ENCODE peak calls at places on chromosomes 4 and X, in eight cellular contexts. N is stomach, W is foreskin fibroblast, F is neural crest cell, G is AG09309, M is HFF-Myc, J is BJ, E is GM10248. S is an unnamed sample.

GRCh38 chr4:143360838-143361237 is 24.2 kb downstream of the GAB1 start:
- DNase-seq in N (no peak), W (no peak), F (no peak), G (no peak), M (no peak), J (no peak), E (no peak), S (no peak)

GRCh38 chr4:139654516-139654915 is 11.1 kb upstream of the MGST2 start:
- DNase-seq in N (no peak), W (no peak), F (no peak), G (no peak), M (no peak), J (no peak), E (no peak), S (no peak)

GRCh38 chr4:98929341-98930267 is 671 bp upstream of the EIF4E start:
- DNase-seq in N (peak), W (peak), F (no peak), G (peak), M (peak), J (peak), E (peak), S (peak)

GRCh38 chr4:160026720-160027119 is 923.8 kb downstream of the RAPGEF2 start:
- DNase-seq in N (no peak), W (no peak), F (no peak), G (no peak), M (no peak), J (no peak), E (no peak), S (no peak)

GRCh38 chr4:100895572-100896197 is 377.9 kb upstream of the EMCN start:
- DNase-seq in N (no peak), W (no peak), F (no peak), G (no peak), M (no peak), J (no peak), E (peak), S (peak)

GRCh38 chr4:123744664-123745290 is 348.2 kb downstream of the SPRY1 start:
- DNase-seq in N (no peak), W (no peak), F (no peak), G (no peak), M (no peak), J (no peak), E (no peak), S (no peak)

GRCh38 chrX:100648601-100649417 is 4.8 kb downstream of the SRPX2 start:
- DNase-seq in N (no peak), W (peak), F (no peak), G (no peak), M (peak), J (peak), E (no peak), S (no peak)

GRCh38 chrX:28108186-28108945 is 127.1 kb upstream of the DCAF8L1 start:
- DNase-seq in N (no peak), W (no peak), F (no peak), G (no peak), M (no peak), J (no peak), E (no peak), S (no peak)

GRCh38 chrX:106397788-106398538 is 213.8 kb upstream of the RADX start:
- DNase-seq in N (no peak), W (no peak), F (no peak), G (no peak), M (no peak), J (no peak), E (no peak), S (no peak)
- TF ChIP-seq CTCF in N (no peak), W (no peak), F (peak), G (no peak), M (no peak), J (no peak), E (no peak), S (peak)

DNA sequence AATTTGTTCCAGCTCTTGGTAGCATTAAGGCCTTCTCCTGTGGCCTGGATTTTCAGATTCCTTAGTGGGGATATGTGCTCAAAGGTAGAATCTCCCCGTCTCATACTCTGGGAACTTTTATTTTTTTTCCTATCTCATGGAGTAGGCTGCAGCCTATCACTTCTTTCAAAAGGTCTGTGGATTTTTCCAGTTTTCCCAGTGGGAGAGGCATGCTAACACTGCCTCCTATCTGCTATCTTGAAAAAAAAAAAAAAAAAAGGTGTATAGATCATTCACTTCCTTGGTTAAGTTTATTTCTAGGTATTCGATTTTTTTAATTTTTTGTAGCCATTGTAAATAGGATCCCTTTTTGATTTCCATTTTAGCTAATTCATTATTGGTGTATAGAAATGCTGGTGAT is 67.1 kb downstream of the IL15 start:
- DNase-seq in N (no peak), W (no peak), F (no peak), G (no peak), M (no peak), J (no peak), E (no peak), S (no peak)
- TF ChIP-seq CTCF in N (no peak), W (no peak), F (no peak), G (no peak), M (no peak), J (no peak), E (no peak), S (no peak)

GRCh38 chr4:121728798-121729226 is 32.0 kb upstream of the ANXA5 start:
- DNase-seq in N (no peak), W (peak), F (no peak), G (peak), M (peak), J (no peak), E (no peak), S (no peak)

GRCh38 chr4:121721700-121722099 is 24.9 kb upstream of the ANXA5 start:
- DNase-seq in N (no peak), W (no peak), F (no peak), G (no peak), M (no peak), J (no peak), E (no peak), S (no peak)

GRCh38 chr4:121724671-121725070 is 27.9 kb upstream of the ANXA5 start:
- DNase-seq in N (no peak), W (no peak), F (no peak), G (no peak), M (no peak), J (no peak), E (no peak), S (no peak)

GRCh38 chr4:121728066-121728465 is 31.3 kb upstream of the ANXA5 start:
- DNase-seq in N (no peak), W (peak), F (no peak), G (peak), M (no peak), J (no peak), E (no peak), S (no peak)

GRCh38 chr4:121726642-121727268 is 30.0 kb upstream of the ANXA5 start:
- DNase-seq in N (no peak), W (peak), F (no peak), G (peak), M (peak), J (no peak), E (peak), S (peak)
- TF ChIP-seq CTCF in N (no peak), W (peak), F (peak), G (peak), M (peak), J (peak), E (peak), S (peak)

GRCh38 chr4:127120706-127121105 is 512.1 kb upstream of the INTU start:
- DNase-seq in N (no peak), W (no peak), F (no peak), G (no peak), M (no peak), J (no peak), E (no peak), S (no peak)

GRCh38 chr4:127126718-127127117 is 506.0 kb upstream of the INTU start:
- DNase-seq in N (no peak), W (no peak), F (no peak), G (no peak), M (no peak), J (no peak), E (no peak), S (no peak)

DNA sequence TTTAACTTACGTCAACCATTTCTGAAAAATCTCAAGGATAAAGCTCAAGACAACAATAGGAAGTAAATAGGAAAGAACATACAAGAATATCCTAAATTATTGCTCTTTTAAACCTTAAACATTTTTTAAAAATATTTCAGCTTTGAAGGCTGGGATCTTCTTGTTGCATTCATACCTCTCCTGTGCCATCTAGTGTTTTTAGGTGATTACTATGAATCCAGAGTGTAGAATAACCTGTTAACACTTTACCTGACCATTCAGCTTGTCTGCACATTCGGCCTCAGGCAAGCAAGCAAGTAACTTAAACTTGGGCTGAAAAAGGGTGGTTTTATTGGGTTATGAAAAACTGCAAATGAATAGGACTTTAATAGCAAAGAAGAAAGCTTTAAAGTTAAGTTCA is 507.8 kb upstream of the INTU start:
- DNase-seq in N (no peak), W (no peak), F (no peak), G (no peak), M (no peak), J (no peak), E (no peak), S (no peak)
- TF ChIP-seq CTCF in N (no peak), W (peak), F (peak), G (peak), M (no peak), J (peak), E (no peak), S (no peak)

S was measured in GM13977.